ENCODE peak calls at places on chromosomes 4 and X, in five cellular contexts. One of them, this sample, is unnamed.

GRCh38 chrX:136039968-136040367 is 54.7 kb downstream of the SLC9A6 start:
- DNase-seq in mesenchymal stem cell: no peak
- DNase-seq in neuronal stem cell: no peak
- DNase-seq in H1: no peak
- DNase-seq in H9: no peak
- DNase-seq in this sample: no peak

GRCh38 chr4:148007303-148007702 is 275.4 kb downstream of the ARHGAP10 start:
- DNase-seq in H1: no peak
- DNase-seq in neuronal stem cell: no peak
- DNase-seq in H9: no peak
- DNase-seq in mesenchymal stem cell: peak; percentile 99
- DNase-seq in this sample: peak; percentile 79

GRCh38 chrX:23344208-23344903 is 9.7 kb downstream of the PTCHD1 start:
- DNase-seq in H1: no peak
- DNase-seq in mesenchymal stem cell: no peak
- DNase-seq in neuronal stem cell: no peak
- DNase-seq in H9: peak; percentile 38
- DNase-seq in this sample: no peak

GRCh38 chrX:150036181-150036580 is 97.9 kb upstream of the EOLA2 start:
- DNase-seq in neuronal stem cell: no peak
- DNase-seq in H9: no peak
- DNase-seq in H1: no peak
- DNase-seq in mesenchymal stem cell: peak; percentile 50
- DNase-seq in this sample: peak; percentile 20

GRCh38 chr4:130393246-130394041 is 1297.5 kb downstream of the C4orf33 start:
- DNase-seq in neuronal stem cell: no peak
- DNase-seq in H9: no peak
- DNase-seq in H1: no peak
- DNase-seq in mesenchymal stem cell: peak; percentile 1
- DNase-seq in this sample: no peak

GRCh38 chr4:146333187-146333894 is 119.0 kb downstream of the REELD1 start:
- DNase-seq in H1: no peak
- DNase-seq in neuronal stem cell: no peak
- DNase-seq in mesenchymal stem cell: peak; percentile 74
- DNase-seq in H9: no peak
- DNase-seq in this sample: no peak

GRCh38 chrX:29841750-29842149 is 373.6 kb upstream of the MAGEB2 start:
- DNase-seq in mesenchymal stem cell: peak; percentile 56
- DNase-seq in neuronal stem cell: no peak
- DNase-seq in H1: no peak
- DNase-seq in H9: no peak
- DNase-seq in this sample: no peak

GRCh38 chr4:120870279-120870673 is 52.2 kb downstream of the PRDM5 start:
- DNase-seq in H1: peak; percentile 25
- DNase-seq in mesenchymal stem cell: no peak
- DNase-seq in neuronal stem cell: no peak
- DNase-seq in H9: peak; percentile 66
- DNase-seq in this sample: no peak

GRCh38 chrX:77901506-77901905 is 2.2 kb downstream of the COX7B start:
- DNase-seq in H9: no peak
- DNase-seq in H1: no peak
- DNase-seq in mesenchymal stem cell: no peak
- DNase-seq in neuronal stem cell: no peak
- DNase-seq in this sample: no peak
- H2BK12ac ChIP-seq in H9: no peak overlapping the region
- H2BK12ac ChIP-seq in H1: no peak overlapping the region
- H2BK12ac ChIP-seq in mesenchymal stem cell: no peak overlapping the region
- H2BK12ac ChIP-seq in neuronal stem cell: no peak overlapping the region
- H2BK12ac ChIP-seq in this sample: no peak overlapping the region

GRCh38 chr4:152917533-152918395 is 18.4 kb upstream of the FHDC1 start:
- DNase-seq in H9: no peak
- DNase-seq in mesenchymal stem cell: no peak
- DNase-seq in neuronal stem cell: no peak
- DNase-seq in H1: no peak
- DNase-seq in this sample: no peak

GRCh38 chr4:152921284-152921683 is 14.8 kb upstream of the FHDC1 start:
- DNase-seq in mesenchymal stem cell: no peak
- DNase-seq in neuronal stem cell: no peak
- DNase-seq in H9: no peak
- DNase-seq in H1: no peak
- DNase-seq in this sample: no peak

GRCh38 chr4:152919826-152920225 is 16.3 kb upstream of the FHDC1 start:
- DNase-seq in H9: no peak
- DNase-seq in neuronal stem cell: no peak
- DNase-seq in mesenchymal stem cell: no peak
- DNase-seq in H1: no peak
- DNase-seq in this sample: no peak

GRCh38 chr4:152920768-152921167 is 15.4 kb upstream of the FHDC1 start:
- DNase-seq in mesenchymal stem cell: peak; percentile 28
- DNase-seq in H9: no peak
- DNase-seq in H1: no peak
- DNase-seq in neuronal stem cell: peak; percentile 31
- DNase-seq in this sample: no peak
- H2BK12ac ChIP-seq in mesenchymal stem cell: no peak overlapping the region
- H2BK12ac ChIP-seq in H9: no peak overlapping the region
- H2BK12ac ChIP-seq in H1: no peak overlapping the region
- H2BK12ac ChIP-seq in neuronal stem cell: no peak overlapping the region
- H2BK12ac ChIP-seq in this sample: no peak overlapping the region

DNA sequence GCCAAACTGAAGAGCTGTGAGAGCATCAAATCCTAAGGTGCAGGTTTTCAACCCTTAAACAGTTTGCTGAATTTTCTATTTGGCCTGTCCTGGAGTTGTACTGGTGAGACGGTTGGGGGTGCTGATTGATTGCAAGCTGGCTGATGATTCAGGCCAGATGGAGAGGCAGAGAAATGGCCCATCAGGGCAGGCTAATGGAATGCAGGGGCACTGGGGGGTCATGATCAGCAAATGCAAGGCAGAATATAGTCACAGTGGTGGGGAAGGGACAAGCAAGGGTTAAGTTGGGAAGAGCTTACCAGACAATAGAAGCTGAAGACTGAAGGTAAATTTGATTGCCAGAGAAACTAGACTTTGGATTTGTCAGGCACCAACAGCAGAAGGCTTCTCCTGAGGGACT is 4.2 kb upstream of the AADAT start:
- DNase-seq in neuronal stem cell: no peak
- DNase-seq in H9: no peak
- DNase-seq in mesenchymal stem cell: no peak
- DNase-seq in H1: no peak
- DNase-seq in this sample: no peak
- H2BK12ac ChIP-seq in neuronal stem cell: no peak overlapping the region
- H2BK12ac ChIP-seq in H9: no peak overlapping the region
- H2BK12ac ChIP-seq in mesenchymal stem cell: no peak overlapping the region
- H2BK12ac ChIP-seq in H1: no peak overlapping the region
- H2BK12ac ChIP-seq in this sample: no peak overlapping the region

GRCh38 chr4:75777589-75777988 is 53.2 kb downstream of the USO1 start:
- DNase-seq in neuronal stem cell: no peak
- DNase-seq in H9: no peak
- DNase-seq in H1: no peak
- DNase-seq in mesenchymal stem cell: no peak
- DNase-seq in this sample: no peak
- H2BK12ac ChIP-seq in neuronal stem cell: no peak overlapping the region
- H2BK12ac ChIP-seq in H9: no peak overlapping the region
- H2BK12ac ChIP-seq in H1: no peak overlapping the region
- H2BK12ac ChIP-seq in mesenchymal stem cell: no peak overlapping the region
- H2BK12ac ChIP-seq in this sample: no peak overlapping the region

GRCh38 chr4:98126141-98126540 is 17.1 kb downstream of the STPG2 start:
- DNase-seq in H1: no peak
- DNase-seq in neuronal stem cell: no peak
- DNase-seq in mesenchymal stem cell: no peak
- DNase-seq in H9: no peak
- DNase-seq in this sample: no peak
- H2BK12ac ChIP-seq in H1: no peak overlapping the region
- H2BK12ac ChIP-seq in neuronal stem cell: no peak overlapping the region
- H2BK12ac ChIP-seq in mesenchymal stem cell: no peak overlapping the region
- H2BK12ac ChIP-seq in H9: no peak overlapping the region
- H2BK12ac ChIP-seq in this sample: no peak overlapping the region